ENCODE peak calls at places on chromosomes 7 and 10, in nine cellular contexts. F is AG04450, G is IMR-90, C is heart right ventricle, Z is nephron progenitor cell, N is ovary, K is tibial nerve, B is psoas muscle, E is endodermal cell. L is an unnamed sample.

GRCh38 chr7:140526901-140527664 is 47.8 kb upstream of the MKRN1 start:
- DNase-seq in B (no peak), C (no peak), N (peak), Z (no peak), E (no peak), K (no peak), G (peak), F (no peak), L (peak)

GRCh38 chr7:151905322-151905721 is 28.4 kb upstream of the PRKAG2 start:
- DNase-seq in B (no peak), N (no peak), K (no peak), G (no peak), C (no peak), Z (peak), E (no peak), F (no peak), L (no peak)

GRCh38 chr7:3151784-3152183 is 108.1 kb upstream of the CARD11 start:
- DNase-seq in E (no peak), G (no peak), C (no peak), B (no peak), Z (no peak), F (no peak), N (no peak), K (no peak), L (no peak)

GRCh38 chr7:40244226-40244625 is 109.4 kb downstream of the SUGCT start:
- DNase-seq in F (no peak), E (no peak), K (no peak), C (no peak), B (no peak), G (no peak), N (no peak), Z (no peak), L (no peak)

GRCh38 chr7:901388-902154 is 25.2 kb downstream of the GET4 start:
- DNase-seq in B (peak), C (peak), K (peak), Z (peak), E (peak), F (peak), N (peak), G (peak), L (peak)

GRCh38 chr7:134865001-134865845 is 85.8 kb downstream of the CALD1 start:
- DNase-seq in Z (no peak), E (peak), B (no peak), F (no peak), C (no peak), K (no peak), N (no peak), G (peak), L (no peak)

GRCh38 chr7:94650652-94651051 is 5.3 kb downstream of the SGCE start:
- DNase-seq in N (no peak), E (no peak), Z (no peak), G (no peak), K (no peak), F (no peak), C (no peak), B (no peak), L (no peak)

GRCh38 chr10:18607503-18607902 is 43.9 kb downstream of the NSUN6 start:
- DNase-seq in B (no peak), F (peak), N (peak), E (no peak), G (peak), K (no peak), Z (no peak), C (peak), L (peak)

GRCh38 chr7:130276796-130277762 is 10.4 kb downstream of the CPA2 start:
- DNase-seq in B (no peak), Z (no peak), F (peak), K (no peak), E (no peak), N (no peak), G (peak), C (no peak), L (no peak)

GRCh38 chr7:64685091-64685490 is 19.2 kb downstream of the ZNF107 start:
- DNase-seq in F (no peak), B (no peak), Z (no peak), K (no peak), N (no peak), G (no peak), E (no peak), C (no peak), L (no peak)

GRCh38 chr7:23341846-23342598 is 42.9 kb downstream of the MALSU1 start:
- DNase-seq in F (no peak), B (no peak), G (peak), Z (no peak), N (no peak), E (no peak), K (no peak), C (no peak), L (no peak)

GRCh38 chr10:94403823-94404228 is 1.5 kb downstream of the TBC1D12 start:
- DNase-seq in G (no peak), N (no peak), Z (no peak), C (no peak), E (no peak), B (no peak), F (no peak), K (no peak), L (no peak)

GRCh38 chr7:27685209-27685608 is 22.5 kb upstream of the HIBADH start:
- DNase-seq in G (no peak), Z (no peak), C (no peak), B (no peak), K (no peak), F (no peak), E (no peak), N (no peak), L (no peak)

GRCh38 chr7:137981668-137982067 is 20.2 kb downstream of the CREB3L2 start:
- DNase-seq in B (no peak), E (no peak), F (no peak), N (no peak), G (no peak), Z (no peak), C (no peak), K (no peak), L (no peak)

GRCh38 chr10:127983701-127984100 is 76.8 kb downstream of the PTPRE start:
- DNase-seq in N (no peak), Z (no peak), K (no peak), E (no peak), C (peak), B (no peak), F (no peak), G (no peak), L (peak)

GRCh38 chr10:14502451-14502850 is 171.7 kb upstream of the FRMD4A start:
- DNase-seq in G (peak), Z (no peak), E (no peak), F (no peak), B (no peak), C (no peak), K (no peak), N (no peak), L (no peak)

GRCh38 chr10:42943025-42943818 is 133.6 kb upstream of the RET start:
- DNase-seq in K (no peak), N (no peak), E (no peak), C (no peak), B (no peak), G (no peak), F (no peak), Z (no peak), L (no peak)

GRCh38 chr10:29377333-29377961 is 88.6 kb downstream of the LYZL1 start:
- DNase-seq in F (peak), G (peak), N (no peak), E (peak), K (no peak), C (no peak), B (no peak), Z (no peak), L (no peak)

GRCh38 chr7:93601363-93601762 is 26.8 kb upstream of the CALCR start:
- DNase-seq in G (no peak), E (no peak), F (no peak), B (no peak), C (no peak), N (no peak), Z (no peak), K (no peak), L (no peak)
- TF ChIP-seq CTCF in G (no peak), E (peak), F (no peak), B (no peak), C (no peak), N (no peak), Z (no peak), K (no peak), L (no peak)

DNA sequence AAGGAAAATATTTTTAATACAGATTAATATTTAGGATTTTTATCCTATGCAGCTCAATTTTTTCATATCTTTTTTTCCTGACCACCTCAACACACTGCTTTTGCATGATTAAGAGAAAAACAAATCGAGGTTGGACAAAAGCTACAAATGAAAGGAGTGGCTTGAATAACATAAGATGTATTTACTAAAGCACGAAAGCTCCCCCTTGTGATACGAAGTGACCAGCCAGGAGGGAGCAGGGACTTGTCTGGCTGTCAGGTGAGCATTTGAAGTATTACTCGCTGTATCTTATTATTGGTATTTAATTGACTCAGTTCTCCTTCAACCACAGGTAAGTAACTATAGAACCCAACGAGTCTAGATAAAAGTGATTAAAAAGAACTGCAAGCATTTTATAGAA is 265.2 kb upstream of the PHF14 start:
- DNase-seq in B (no peak), G (no peak), E (peak), K (no peak), N (no peak), Z (no peak), F (no peak), C (no peak), L (peak)
- TF ChIP-seq CTCF in B (no peak), G (no peak), E (peak), K (no peak), N (no peak), Z (peak), F (no peak), C (no peak), L (peak)

GRCh38 chr7:8785081-8785480 is 351.7 kb downstream of the NXPH1 start:
- DNase-seq in Z (no peak), N (no peak), E (no peak), K (no peak), F (no peak), C (no peak), B (no peak), G (no peak), L (no peak)
- TF ChIP-seq CTCF in Z (no peak), N (no peak), E (peak), K (no peak), F (no peak), C (no peak), B (no peak), G (no peak), L (no peak)

GRCh38 chr10:114653926-114654325 is 4.1 kb downstream of the ABLIM1 start:
- DNase-seq in G (no peak), K (no peak), C (peak), Z (no peak), F (no peak), B (no peak), N (no peak), E (no peak), L (no peak)
- TF ChIP-seq CTCF in G (no peak), K (no peak), C (peak), Z (no peak), F (no peak), B (no peak), N (no peak), E (no peak), L (no peak)

L was measured in Calu3.